ENCODE peak calls at places on chromosomes 5 and 9, in eight cellular contexts. X, V, K, G, Y, U, E and O are unnamed samples. For H3K36me3, the result is how much of the 10 kb centered on the place peaks cover.

GRCh38 chr5:60722416-60722815 is 22.4 kb upstream of the DEPDC1B start:
- DNase-seq in V (no peak), G (no peak), K (no peak), E (no peak), U (no peak), Y (no peak), X (no peak), O (no peak)

GRCh38 chr5:32679218-32679617 is 31.9 kb upstream of the NPR3 start:
- DNase-seq in K (no peak), X (no peak), V (no peak), Y (no peak), U (no peak), E (no peak), G (no peak), O (no peak)

GRCh38 chr5:82259172-82259800 is 18.9 kb downstream of the RPS23 start:
- DNase-seq in K (no peak), U (no peak), X (no peak), G (no peak), V (no peak), E (no peak), Y (peak), O (no peak)

GRCh38 chr5:78568212-78568611 is 80.4 kb downstream of the LHFPL2 start:
- DNase-seq in G (no peak), V (no peak), Y (no peak), E (no peak), K (no peak), X (no peak), U (no peak), O (no peak)

GRCh38 chr5:94021246-94021645 is 279.8 kb upstream of the POU5F2 start:
- DNase-seq in Y (no peak), U (peak), E (no peak), K (no peak), G (no peak), X (no peak), V (no peak), O (no peak)

GRCh38 chr9:88521308-88521707 is 13.7 kb upstream of the NXNL2 start:
- DNase-seq in V (no peak), G (no peak), K (no peak), Y (no peak), E (no peak), U (no peak), X (no peak), O (no peak)

GRCh38 chr5:179225387-179225786 is 119.9 kb downstream of the ADAMTS2 start:
- DNase-seq in V (peak), U (no peak), G (peak), K (no peak), Y (no peak), E (no peak), X (peak), O (no peak)

GRCh38 chr5:133285583-133286021 is 233.8 kb downstream of the HSPA4 start:
- DNase-seq in K (peak), G (peak), U (peak), V (no peak), Y (no peak), X (no peak), E (no peak), O (no peak)

GRCh38 chr5:120567921-120568320 is 103.8 kb downstream of the PRR16 start:
- DNase-seq in U (no peak), E (no peak), V (no peak), Y (no peak), X (no peak), K (no peak), G (no peak), O (no peak)

GRCh38 chr5:167918492-167919267 is 372.8 kb upstream of the WWC1 start:
- DNase-seq in K (no peak), X (no peak), E (no peak), G (no peak), Y (no peak), V (no peak), U (no peak), O (no peak)

GRCh38 chr5:32523625-32524024 is 61.7 kb upstream of the SUB1 start:
- DNase-seq in U (no peak), E (no peak), K (no peak), Y (no peak), X (no peak), G (no peak), V (no peak), O (no peak)

DNA sequence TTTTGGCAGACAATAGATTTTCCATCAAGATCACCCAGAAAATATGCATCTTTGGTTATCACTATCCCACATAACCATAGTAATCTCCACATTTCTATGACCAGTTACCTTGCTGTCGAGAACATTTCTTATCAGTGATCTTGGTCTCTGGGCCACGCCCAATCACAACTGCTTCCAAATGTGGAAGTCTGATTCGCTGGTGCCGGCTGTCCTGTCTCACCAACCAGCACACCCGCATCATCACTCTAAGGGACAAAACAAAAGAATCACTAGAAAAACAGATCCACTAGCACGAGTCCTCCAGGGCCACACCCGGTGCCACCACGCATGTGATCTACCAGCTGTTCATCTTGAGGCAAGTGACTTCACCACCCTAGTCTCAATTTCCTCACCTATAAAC is 11.8 kb downstream of the APTX start:
- DNase-seq in Y (no peak), E (no peak), K (no peak), G (no peak), U (no peak), X (no peak), V (no peak), O (no peak)
- H3K36me3 ChIP-seq in Y (under half), E (half or more), K (half or more), G (half or more), U (half or more), X (under half), V (half or more), O (under half)

GRCh38 chr9:15618540-15619331 is 65.9 kb downstream of the CCDC171 start:
- DNase-seq in K (no peak), U (no peak), G (no peak), V (peak), E (no peak), Y (no peak), X (no peak), O (no peak)
- H3K4me3 ChIP-seq in K (no peak), U (no peak), G (no peak), V (peak), E (no peak), Y (no peak), X (no peak), O (no peak)

GRCh38 chr5:177527595-177527994 is 10.8 kb upstream of the DDX41 start:
- DNase-seq in E (no peak), U (no peak), G (no peak), K (no peak), Y (no peak), V (no peak), X (no peak), O (no peak)

GRCh38 chr5:177529247-177529901 is 12.6 kb upstream of the DDX41 start:
- DNase-seq in V (no peak), E (no peak), K (no peak), G (no peak), X (no peak), Y (no peak), U (no peak), O (no peak)

GRCh38 chr5:177528631-177529030 is 11.9 kb upstream of the DDX41 start:
- DNase-seq in X (no peak), E (no peak), V (no peak), Y (no peak), K (no peak), U (no peak), G (no peak), O (no peak)

GRCh38 chr5:177531209-177531940 is 14.6 kb upstream of the DDX41 start:
- DNase-seq in V (no peak), X (no peak), G (no peak), U (no peak), E (no peak), Y (no peak), K (no peak), O (no peak)

DNA sequence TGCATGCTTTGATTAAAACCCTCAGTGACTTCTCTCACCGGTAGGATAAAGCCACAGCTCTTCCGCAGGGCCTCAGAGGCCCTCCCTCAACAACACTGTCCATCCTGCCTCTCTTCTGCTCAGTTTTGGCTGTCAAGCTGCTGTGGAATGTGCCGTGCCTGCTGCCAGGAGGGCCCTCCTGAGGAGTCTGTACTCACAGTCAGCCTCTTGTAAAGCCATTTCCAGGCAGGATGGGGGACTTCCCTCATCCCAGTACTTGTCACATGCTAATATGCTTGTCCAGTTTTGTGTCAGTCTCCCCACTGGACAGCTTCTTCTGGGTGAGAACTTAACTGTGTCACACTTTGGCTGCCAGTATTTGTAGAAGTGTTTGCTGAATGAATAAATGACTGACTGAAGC is 13.9 kb upstream of the DDX41 start:
- DNase-seq in V (no peak), G (no peak), U (no peak), E (no peak), X (no peak), Y (no peak), K (no peak), O (no peak)
- H3K36me3 ChIP-seq in V (half or more), G (half or more), U (half or more), E (half or more), X (under half), Y (under half), K (half or more), O (under half)

GRCh38 chr9:131101207-131101964 is 5.1 kb downstream of the AIF1L start:
- DNase-seq in K (no peak), Y (no peak), X (no peak), U (no peak), V (no peak), E (no peak), G (no peak), O (no peak)

GRCh38 chr9:131098391-131099087 is 2.2 kb downstream of the AIF1L start:
- DNase-seq in X (no peak), U (no peak), E (no peak), K (no peak), V (no peak), Y (peak), G (no peak), O (no peak)

GRCh38 chr9:131097948-131098278 is 1.6 kb downstream of the AIF1L start:
- DNase-seq in G (peak), V (no peak), Y (no peak), X (no peak), U (no peak), K (no peak), E (no peak), O (no peak)

GRCh38 chr9:131099088-131099611 is 2.8 kb downstream of the AIF1L start:
- DNase-seq in Y (peak), G (no peak), X (no peak), U (no peak), V (no peak), K (no peak), E (no peak), O (no peak)

GRCh38 chr9:131100445-131100844 is 4.1 kb downstream of the AIF1L start:
- DNase-seq in G (no peak), K (no peak), V (no peak), U (no peak), Y (peak), E (no peak), X (no peak), O (no peak)
- H3K4me3 ChIP-seq in G (no peak), K (no peak), V (no peak), U (no peak), Y (no peak), E (no peak), X (no peak), O (no peak)

GRCh38 chr5:34503379-34504346 is 152.5 kb upstream of the RAI14 start:
- DNase-seq in G (no peak), K (no peak), V (no peak), E (no peak), X (no peak), U (no peak), Y (no peak), O (no peak)

GRCh38 chr5:34499001-34499734 is 157.0 kb upstream of the RAI14 start:
- DNase-seq in V (peak), Y (no peak), U (no peak), K (no peak), G (no peak), E (no peak), X (no peak), O (no peak)

GRCh38 chr5:34501033-34501432 is 155.1 kb upstream of the RAI14 start:
- DNase-seq in U (no peak), Y (no peak), X (no peak), K (no peak), G (no peak), E (no peak), V (no peak), O (no peak)

GRCh38 chr5:34500236-34500836 is 155.8 kb upstream of the RAI14 start:
- DNase-seq in G (no peak), U (no peak), X (no peak), E (no peak), V (no peak), K (no peak), Y (no peak), O (no peak)

GRCh38 chr5:34501840-34502239 is 154.3 kb upstream of the RAI14 start:
- DNase-seq in K (no peak), E (no peak), G (no peak), V (no peak), X (no peak), U (no peak), Y (no peak), O (no peak)
- H3K36me3 ChIP-seq in K (under half), E (under half), G (under half), V (under half), X (under half), U (under half), Y (under half), O (under half)

GRCh38 chr9:135045264-135046155 is 42.0 kb upstream of the OLFM1 start:
- DNase-seq in K (no peak), V (peak), G (no peak), E (no peak), X (no peak), Y (no peak), U (peak), O (no peak)
- H3K4me3 ChIP-seq in K (no peak), V (no peak), G (no peak), E (no peak), X (no peak), Y (no peak), U (no peak), O (no peak)

GRCh38 chr9:68702493-68702892 is 2.5 kb upstream of the PIP5K1B start:
- DNase-seq in K (no peak), X (no peak), Y (peak), G (no peak), E (no peak), V (no peak), U (no peak), O (no peak)

GRCh38 chr9:68692519-68692918 is 12.5 kb upstream of the PIP5K1B start:
- DNase-seq in Y (no peak), U (no peak), G (no peak), E (no peak), X (no peak), V (no peak), K (no peak), O (no peak)

GRCh38 chr9:68698943-68699509 is 6.0 kb upstream of the PIP5K1B start:
- DNase-seq in K (no peak), Y (no peak), V (no peak), U (no peak), G (no peak), E (no peak), X (no peak), O (no peak)

GRCh38 chr9:68694125-68694524 is 10.9 kb upstream of the PIP5K1B start:
- DNase-seq in X (no peak), G (no peak), K (no peak), E (no peak), V (no peak), Y (no peak), U (no peak), O (no peak)

DNA sequence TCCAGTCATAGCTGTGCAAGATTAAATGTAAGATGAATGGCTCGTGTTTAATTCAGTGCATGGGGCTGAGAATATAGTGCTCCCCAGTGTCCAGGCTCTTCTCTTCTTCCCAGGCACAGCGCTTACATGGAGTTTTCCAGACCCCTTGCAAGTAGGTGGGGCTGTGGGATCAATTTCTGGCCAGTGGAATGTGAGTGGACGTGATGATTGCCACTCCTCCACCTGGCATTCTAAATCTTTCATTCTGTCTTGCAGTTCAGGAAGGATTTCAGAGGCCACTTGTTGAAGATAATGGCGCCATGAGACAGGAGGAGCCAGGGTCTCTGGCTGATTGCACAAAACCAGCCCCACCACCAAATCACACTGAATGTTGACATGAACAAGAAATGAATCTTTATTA is 7.2 kb upstream of the PIP5K1B start:
- DNase-seq in G (no peak), U (no peak), X (no peak), K (no peak), Y (peak), E (no peak), V (no peak), O (no peak)
- H3K36me3 ChIP-seq in G (under half), U (under half), X (under half), K (under half), Y (under half), E (under half), V (under half), O (under half)

DNA sequence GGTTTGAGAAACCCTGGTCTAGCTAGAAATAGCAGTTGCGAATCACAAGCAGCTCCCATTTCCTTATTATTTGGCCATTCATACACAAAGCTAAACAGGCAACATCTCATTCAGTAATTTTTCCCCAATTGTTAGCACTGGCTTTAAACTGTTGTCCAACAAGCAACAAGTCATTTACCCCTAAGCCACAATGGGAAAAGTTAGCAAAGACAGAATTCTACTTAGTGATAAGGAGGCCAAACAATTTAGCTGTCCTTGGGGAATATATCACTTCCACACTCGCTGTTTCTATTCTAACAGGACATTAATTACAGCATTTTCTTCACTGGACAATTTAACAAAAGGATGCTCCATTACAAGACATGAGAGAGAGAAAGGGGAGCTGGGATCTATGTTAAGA is 2.8 kb downstream of the MYO10 start:
- DNase-seq in G (no peak), K (no peak), V (no peak), U (no peak), E (no peak), X (no peak), Y (no peak), O (no peak)
- H3K4me3 ChIP-seq in G (peak), K (no peak), V (peak), U (peak), E (no peak), X (peak), Y (no peak), O (no peak)